ENCODE peak calls at places on chromosomes 13 and 19, in four cellular contexts. J is kidney tubule cell, Z is NCI-H1092, M is H1. K is an unnamed sample.

GRCh38 chr19:4697304-4697703 is 26.3 kb downstream of the DPP9 start:
- DNase-seq in M (no peak), J (no peak), Z (no peak), K (no peak)

GRCh38 chr13:37526710-37527446 is 71.7 kb downstream of the POSTN start:
- DNase-seq in M (no peak), J (no peak), Z (no peak), K (no peak)

GRCh38 chr19:41606215-41606837 is 20.5 kb downstream of the CEACAM4 start:
- DNase-seq in J (no peak), Z (no peak), M (no peak), K (no peak)

GRCh38 chr13:77415253-77416127 is 88.6 kb upstream of the MYCBP2 start:
- DNase-seq in J (no peak), M (no peak), Z (no peak), K (no peak)

GRCh38 chr13:34347784-34348573 is 530.0 kb downstream of the RFC3 start:
- DNase-seq in M (no peak), J (peak), Z (no peak), K (no peak)

GRCh38 chr19:45650722-45651121 is 11.5 kb upstream of the EML2 start:
- DNase-seq in M (no peak), Z (no peak), J (no peak), K (no peak)

GRCh38 chr19:2976609-2977000 is 759 bp upstream of the TLE6 start:
- DNase-seq in M (no peak), J (no peak), Z (no peak), K (no peak)

GRCh38 chr13:38630780-38631179 is 56.1 kb upstream of the FREM2 start:
- DNase-seq in M (no peak), Z (no peak), J (no peak), K (no peak)

GRCh38 chr13:42819712-42820111 is 38.3 kb downstream of the FAM216B start:
- DNase-seq in Z (no peak), M (no peak), J (no peak), K (no peak)

GRCh38 chr19:40530091-40530901 is 46.4 kb upstream of the SHKBP1 start:
- DNase-seq in J (no peak), Z (peak), M (no peak), K (no peak)

GRCh38 chr13:106433066-106433465 is 102.4 kb downstream of the EFNB2 start:
- DNase-seq in J (no peak), Z (no peak), M (no peak), K (no peak)

GRCh38 chr19:35911790-35912189 is 3.7 kb upstream of the TYROBP start:
- DNase-seq in Z (no peak), J (peak), M (no peak), K (peak)

GRCh38 chr19:913080-913748 is at the start of gene R3HDM4:
- DNase-seq in M (no peak), J (peak), Z (peak), K (peak)

GRCh38 chr13:98972627-98973026 is 5.2 kb downstream of the DOCK9 start:
- DNase-seq in M (no peak), J (peak), Z (no peak), K (peak)

GRCh38 chr19:50264483-50265186 is 61.2 kb downstream of the MYH14 start:
- DNase-seq in J (no peak), Z (no peak), M (no peak), K (no peak)

GRCh38 chr19:4057913-4058695 is 8.6 kb downstream of the ZBTB7A start:
- DNase-seq in Z (no peak), M (no peak), J (peak), K (peak)

GRCh38 chr13:111344471-111345191 is 24.2 kb downstream of the TEX29 start:
- DNase-seq in M (peak), Z (peak), J (no peak), K (no peak)

GRCh38 chr13:97261254-97262015 is 39.3 kb downstream of the MBNL2 start:
- DNase-seq in M (no peak), Z (no peak), J (no peak), K (no peak)

GRCh38 chr19:18390075-18390909 is 4.3 kb downstream of the GDF15 start:
- DNase-seq in M (no peak), J (no peak), Z (no peak), K (no peak)

GRCh38 chr13:51873837-51874236 is 12.1 kb downstream of the CCDC70 start:
- DNase-seq in J (no peak), M (no peak), Z (no peak), K (no peak)

GRCh38 chr13:67133476-67133875 is 96.7 kb downstream of the PCDH9 start:
- DNase-seq in M (no peak), Z (no peak), J (no peak), K (no peak)

GRCh38 chr13:43935878-43936277 is 56.2 kb downstream of the LACC1 start:
- DNase-seq in J (no peak), Z (no peak), M (no peak), K (no peak)

GRCh38 chr13:51584731-51585191 is 499 bp downstream of the WDFY2 start:
- DNase-seq in M (peak), J (peak), Z (peak), K (peak)

GRCh38 chr19:34345934-34346333 is 19.1 kb upstream of the GPI start:
- DNase-seq in Z (peak), J (peak), M (peak), K (peak)

GRCh38 chr13:113764793-113765190 is 5.8 kb downstream of the TMEM255B start:
- DNase-seq in Z (no peak), J (no peak), M (no peak), K (no peak)

GRCh38 chr13:113528101-113528797 is 37.7 kb upstream of the DCUN1D2 start:
- DNase-seq in J (no peak), M (no peak), Z (peak), K (no peak)

GRCh38 chr13:43363156-43363918 is 340.0 kb downstream of the DNAJC15 start:
- DNase-seq in M (no peak), Z (peak), J (no peak), K (no peak)

GRCh38 chr13:111323950-111324651 is 3.7 kb downstream of the TEX29 start:
- DNase-seq in M (no peak), Z (no peak), J (no peak), K (no peak)

GRCh38 chr19:44777715-44778347 is at the start of gene CBLC:
- DNase-seq in J (peak), Z (peak), M (peak), K (no peak)

GRCh38 chr13:33480561-33480960 is 195.0 kb upstream of the STARD13 start:
- DNase-seq in Z (no peak), M (no peak), J (no peak), K (no peak)

GRCh38 chr19:57406516-57407123 is 4.3 kb upstream of the ZNF17 start:
- DNase-seq in M (peak), J (peak), Z (peak), K (no peak)

GRCh38 chr13:113049521-113049941 is 56.1 kb upstream of the F7 start:
- DNase-seq in M (no peak), J (no peak), Z (no peak), K (no peak)

GRCh38 chr13:51801631-51802099 is 2.3 kb downstream of the DHRS12 start:
- DNase-seq in M (no peak), J (peak), Z (peak), K (no peak)

GRCh38 chr13:43567608-43568007 is 219.2 kb downstream of the ENOX1 start:
- DNase-seq in Z (no peak), M (no peak), J (no peak), K (no peak)